ENCODE peak calls at places on chromosomes 3 and 15, in five cellular contexts. One of them, this sample, is unnamed.

GRCh38 chr15:71792521-71792920 is 17.8 kb upstream of the NR2E3 start:
- DNase-seq in HepG2: no peak
- DNase-seq in K562: no peak
- DNase-seq in GM12891: no peak
- DNase-seq in GM12878: no peak
- DNase-seq in this sample: no peak

GRCh38 chr3:135172191-135172869 is 377.3 kb downstream of the EPHB1 start:
- DNase-seq in HepG2: no peak
- DNase-seq in K562: no peak
- DNase-seq in GM12891: no peak
- DNase-seq in GM12878: no peak
- DNase-seq in this sample: no peak

GRCh38 chr15:77798847-77799246 is 166.1 kb upstream of the LINGO1 start:
- DNase-seq in HepG2: no peak
- DNase-seq in K562: no peak
- DNase-seq in GM12891: no peak
- DNase-seq in GM12878: no peak
- DNase-seq in this sample: no peak

GRCh38 chr3:14793126-14793857 is 25.5 kb upstream of the FGD5 start:
- DNase-seq in HepG2: no peak
- DNase-seq in K562: no peak
- DNase-seq in GM12891: no peak
- DNase-seq in GM12878: no peak
- DNase-seq in this sample: no peak

GRCh38 chr3:42686832-42687650 is 1.7 kb downstream of the KLHL40 start:
- DNase-seq in HepG2: no peak
- DNase-seq in K562: no peak
- DNase-seq in GM12891: no peak
- DNase-seq in GM12878: no peak
- DNase-seq in this sample: no peak

GRCh38 chr15:95626501-95627361 is 703.8 kb upstream of the NR2F2 start:
- DNase-seq in HepG2: no peak
- DNase-seq in K562: no peak
- DNase-seq in GM12891: no peak
- DNase-seq in GM12878: no peak
- DNase-seq in this sample: no peak

GRCh38 chr3:15332405-15333098 is at the start of gene SH3BP5:
- DNase-seq in HepG2: no peak
- DNase-seq in K562: peak; percentile 92
- DNase-seq in GM12891: peak; percentile 79
- DNase-seq in GM12878: no peak
- DNase-seq in this sample: peak; percentile 78

GRCh38 chr15:73959012-73959581 is 32.8 kb downstream of the LOXL1 start:
- DNase-seq in HepG2: no peak
- DNase-seq in K562: no peak
- DNase-seq in GM12891: peak; percentile 27
- DNase-seq in GM12878: no peak
- DNase-seq in this sample: peak; percentile 7

GRCh38 chr3:109165905-109166304 is 29.4 kb downstream of the C3orf85 start:
- DNase-seq in HepG2: no peak
- DNase-seq in K562: no peak
- DNase-seq in GM12891: no peak
- DNase-seq in GM12878: no peak
- DNase-seq in this sample: no peak
- TF ChIP-seq POLR2AphosphoS5 in HepG2: no peak
- TF ChIP-seq POLR2AphosphoS5 in K562: no peak
- TF ChIP-seq POLR2AphosphoS5 in GM12891: no peak
- TF ChIP-seq POLR2AphosphoS5 in GM12878: no peak
- TF ChIP-seq POLR2AphosphoS5 in this sample: no peak

DNA sequence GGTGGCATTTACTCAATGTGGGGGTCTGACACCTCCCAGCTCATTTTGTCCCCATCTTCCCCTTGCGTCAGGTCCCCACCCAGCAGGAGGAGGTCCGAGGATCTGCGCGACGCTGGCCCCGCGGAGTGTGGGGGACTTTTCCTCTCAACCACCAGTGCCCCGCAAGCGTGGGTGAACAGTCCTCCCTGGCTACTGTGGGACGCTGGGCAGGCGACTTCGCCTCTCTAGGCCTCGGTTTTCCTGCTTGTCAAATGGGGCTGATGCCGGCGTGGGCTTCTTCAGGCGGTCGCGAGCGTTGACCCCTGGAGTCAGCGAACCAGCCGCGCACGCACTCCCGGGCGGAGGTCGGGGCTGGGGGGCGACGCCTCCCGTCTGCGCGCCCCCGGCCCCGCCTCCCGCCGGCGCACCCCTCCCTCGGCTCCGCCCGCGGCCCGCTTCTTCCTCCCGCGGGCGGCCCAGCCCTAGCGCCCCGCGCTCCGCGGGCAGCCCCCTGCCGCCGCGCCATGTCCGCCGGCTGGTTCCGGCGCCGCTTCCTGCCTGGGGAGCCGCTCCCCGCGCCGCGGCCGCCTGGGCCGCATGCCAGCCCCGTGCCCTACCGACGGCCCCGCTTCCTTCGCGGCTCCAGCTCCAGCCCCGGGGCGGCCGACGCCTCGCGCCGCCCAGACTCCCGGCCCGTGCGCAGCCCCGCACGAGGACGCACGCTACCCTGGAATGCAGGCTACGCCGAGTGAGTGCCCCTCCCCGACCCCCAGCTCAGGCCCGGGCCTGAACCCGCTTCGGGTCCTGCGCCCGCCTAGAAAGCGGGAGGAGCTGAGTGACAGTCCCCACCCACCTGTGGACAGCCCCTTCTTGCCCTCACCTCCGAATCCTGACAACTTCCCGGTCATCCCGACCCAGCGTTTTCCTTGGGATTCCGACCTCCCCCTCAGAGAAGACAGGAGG is at the start of gene PPM1M:
- DNase-seq in HepG2: no peak
- DNase-seq in K562: peak; percentile 81
- DNase-seq in GM12891: peak; percentile 76
- DNase-seq in GM12878: no peak
- DNase-seq in this sample: peak; percentile 72
- TF ChIP-seq TAF1 in HepG2: no peak
- TF ChIP-seq TAF1 in K562: no peak
- TF ChIP-seq TAF1 in GM12891: no peak
- TF ChIP-seq TAF1 in GM12878: no peak
- TF ChIP-seq TAF1 in this sample: no peak

DNA sequence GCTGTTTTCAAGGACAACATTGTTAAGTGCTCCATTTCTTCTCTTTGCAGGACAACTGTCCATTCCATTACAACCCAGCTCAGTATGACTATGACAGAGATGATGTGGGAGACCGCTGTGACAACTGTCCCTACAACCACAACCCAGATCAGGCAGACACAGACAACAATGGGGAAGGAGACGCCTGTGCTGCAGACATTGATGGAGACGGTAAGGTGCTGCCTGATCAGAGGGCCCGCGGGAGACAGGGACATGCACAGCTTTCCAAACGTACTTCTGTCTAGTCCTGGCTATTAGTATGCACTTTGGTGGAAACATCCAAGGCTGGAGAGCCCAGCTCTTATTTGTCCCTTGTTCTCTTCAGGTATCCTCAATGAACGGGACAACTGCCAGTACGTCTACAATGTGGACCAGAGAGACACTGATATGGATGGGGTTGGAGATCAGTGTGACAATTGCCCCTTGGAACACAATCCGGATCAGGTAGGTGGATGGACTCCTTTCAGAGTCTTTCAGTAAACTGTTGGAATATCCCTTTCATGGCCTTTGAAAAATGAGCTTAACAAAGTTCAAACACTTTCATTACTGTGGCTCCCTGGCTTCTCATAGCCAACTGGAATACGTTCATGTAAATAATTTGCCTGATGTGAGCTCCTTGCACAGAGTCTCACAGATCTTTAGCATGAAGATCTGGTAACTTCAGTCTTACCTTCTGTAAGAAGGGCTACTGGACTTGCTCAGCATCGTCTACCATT is 10.4 kb downstream of the THBS1 start:
- DNase-seq in HepG2: no peak
- DNase-seq in K562: no peak
- DNase-seq in GM12891: no peak
- DNase-seq in GM12878: no peak
- DNase-seq in this sample: no peak
- TF ChIP-seq POLR2A in HepG2: peak; percentile 16
- TF ChIP-seq POLR2A in K562: no peak
- TF ChIP-seq POLR2A in GM12891: no peak
- TF ChIP-seq POLR2A in GM12878: no peak
- TF ChIP-seq POLR2A in this sample: no peak

GRCh38 chr3:130300888-130301287 is 44.6 kb upstream of the COL6A5 start:
- DNase-seq in HepG2: no peak
- DNase-seq in K562: no peak
- DNase-seq in GM12891: no peak
- DNase-seq in GM12878: no peak
- DNase-seq in this sample: no peak
- TF ChIP-seq POLR2AphosphoS5 in HepG2: no peak
- TF ChIP-seq POLR2AphosphoS5 in K562: no peak
- TF ChIP-seq POLR2AphosphoS5 in GM12891: no peak
- TF ChIP-seq POLR2AphosphoS5 in GM12878: no peak
- TF ChIP-seq POLR2AphosphoS5 in this sample: no peak

GRCh38 chr15:85558747-85559327 is 178.4 kb downstream of the AKAP13 start:
- DNase-seq in HepG2: no peak
- DNase-seq in K562: no peak
- DNase-seq in GM12891: no peak
- DNase-seq in GM12878: no peak
- DNase-seq in this sample: no peak

GRCh38 chr15:85556618-85556895 is 176.2 kb downstream of the AKAP13 start:
- DNase-seq in HepG2: no peak
- DNase-seq in K562: no peak
- DNase-seq in GM12891: no peak
- DNase-seq in GM12878: no peak
- DNase-seq in this sample: no peak

GRCh38 chr15:85554852-85555521 is 174.6 kb downstream of the AKAP13 start:
- DNase-seq in HepG2: no peak
- DNase-seq in K562: no peak
- DNase-seq in GM12891: no peak
- DNase-seq in GM12878: no peak
- DNase-seq in this sample: no peak

GRCh38 chr15:85557385-85557784 is 177.0 kb downstream of the AKAP13 start:
- DNase-seq in HepG2: no peak
- DNase-seq in K562: no peak
- DNase-seq in GM12891: no peak
- DNase-seq in GM12878: no peak
- DNase-seq in this sample: no peak

DNA sequence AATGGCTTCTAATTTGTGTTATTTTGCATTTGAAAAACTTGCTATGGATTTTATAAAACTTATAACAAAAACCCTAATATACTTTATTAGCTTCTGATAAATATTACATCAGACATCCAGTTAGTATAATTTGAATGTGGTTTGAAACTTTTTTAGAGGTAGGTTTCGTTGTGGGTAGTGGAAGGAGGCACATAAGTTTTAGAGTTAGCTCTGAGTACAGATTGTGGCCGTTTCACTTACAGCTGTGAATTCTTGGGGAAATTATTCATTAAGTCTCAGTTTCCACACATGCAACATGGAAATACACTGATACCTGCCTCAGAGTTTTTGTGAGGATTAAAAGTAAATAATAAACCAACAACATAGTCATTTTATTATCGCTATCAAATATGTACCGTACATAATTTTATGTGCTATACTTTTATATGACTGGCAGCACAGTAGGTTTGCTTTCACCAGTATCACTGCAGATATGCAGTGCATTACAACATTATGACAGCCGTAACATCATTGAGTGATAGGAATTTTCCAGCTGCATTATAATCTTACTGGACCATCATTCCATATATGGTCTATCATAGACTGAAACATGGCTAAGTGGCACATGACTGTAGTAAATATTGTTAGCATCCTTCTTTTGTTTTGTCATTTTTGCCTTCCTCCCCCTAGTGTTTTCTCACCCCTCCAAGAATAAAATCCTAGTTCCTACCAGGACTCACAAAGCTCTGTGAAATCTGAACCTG is 175.6 kb downstream of the AKAP13 start:
- DNase-seq in HepG2: no peak
- DNase-seq in K562: no peak
- DNase-seq in GM12891: no peak
- DNase-seq in GM12878: no peak
- DNase-seq in this sample: no peak
- TF ChIP-seq TAF1 in HepG2: no peak
- TF ChIP-seq TAF1 in K562: no peak
- TF ChIP-seq TAF1 in GM12891: no peak
- TF ChIP-seq TAF1 in GM12878: no peak
- TF ChIP-seq TAF1 in this sample: no peak

DNA sequence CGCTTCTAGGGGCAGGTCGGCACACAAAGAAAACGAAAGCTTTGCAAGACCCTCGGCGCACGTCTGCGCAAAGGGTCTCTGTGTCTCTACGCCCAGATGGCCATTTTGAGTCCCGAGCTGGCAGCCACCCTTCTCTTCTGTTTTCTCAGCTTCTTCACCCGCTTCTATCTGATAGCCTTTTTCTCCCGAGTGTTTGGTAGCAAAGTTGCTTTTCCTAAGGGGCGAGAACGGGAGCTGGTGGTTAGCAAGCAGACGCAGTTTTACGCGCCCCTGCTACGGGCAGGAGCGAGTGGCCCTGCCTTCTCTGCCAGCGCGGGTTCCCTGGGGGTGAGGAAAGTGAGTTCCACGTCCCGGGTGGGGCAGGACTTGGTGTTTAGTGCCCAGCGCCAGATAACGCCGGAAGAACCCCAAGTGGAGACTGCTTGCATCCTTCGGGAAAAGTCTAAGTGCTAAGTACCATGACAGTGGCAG is 2.9 kb upstream of the MKRN2 start:
- DNase-seq in HepG2: no peak
- DNase-seq in K562: no peak
- DNase-seq in GM12891: no peak
- DNase-seq in GM12878: no peak
- DNase-seq in this sample: no peak
- TF ChIP-seq POLR2A in HepG2: no peak
- TF ChIP-seq POLR2A in K562: peak; percentile 58
- TF ChIP-seq POLR2A in GM12891: no peak
- TF ChIP-seq POLR2A in GM12878: peak; percentile 47
- TF ChIP-seq POLR2A in this sample: no peak

GRCh38 chr15:56245871-56246814 is 2.5 kb upstream of the RFX7 start:
- DNase-seq in HepG2: peak; percentile 82
- DNase-seq in K562: peak; percentile 80
- DNase-seq in GM12891: no peak
- DNase-seq in GM12878: peak; percentile 75
- DNase-seq in this sample: peak; percentile 41
- TF ChIP-seq POLR2AphosphoS5 in HepG2: peak; percentile 72
- TF ChIP-seq POLR2AphosphoS5 in K562: peak; percentile 85
- TF ChIP-seq POLR2AphosphoS5 in GM12891: peak; percentile 88
- TF ChIP-seq POLR2AphosphoS5 in GM12878: peak; percentile 96
- TF ChIP-seq POLR2AphosphoS5 in this sample: peak; percentile 92

GRCh38 chr3:47578691-47579632 is at the start of gene CSPG5:
- DNase-seq in HepG2: no peak
- DNase-seq in K562: peak; percentile 80
- DNase-seq in GM12891: peak; percentile 46
- DNase-seq in GM12878: no peak
- DNase-seq in this sample: peak; percentile 45
- TF ChIP-seq TAF1 in HepG2: no peak
- TF ChIP-seq TAF1 in K562: no peak
- TF ChIP-seq TAF1 in GM12891: no peak
- TF ChIP-seq TAF1 in GM12878: no peak
- TF ChIP-seq TAF1 in this sample: no peak

This sample was measured in GM12892.